ENCODE peak calls at places on chromosomes 7 and 10, in ten cellular contexts. D, I, G, C, Q, W, E, K, O and M are unnamed samples.

GRCh38 chr7:151782598-151783448 is 94.1 kb downstream of the PRKAG2 start:
- DNase-seq in D (peak; percentile 81), I (peak; percentile 90), G (peak; percentile 39), C (peak; percentile 85), Q (peak; percentile 80), W (peak; percentile 69), E (peak; percentile 30), K (no peak), O (peak; percentile 50), M (peak; percentile 52)

GRCh38 chr10:79044036-79044664 is 24.6 kb upstream of the ZMIZ1 start:
- DNase-seq in D (no peak), I (no peak), G (no peak), C (peak; percentile 18), Q (no peak), W (no peak), E (no peak), K (no peak), O (no peak), M (no peak)

GRCh38 chr7:697259-697615 is 29.3 kb upstream of the DNAAF5 start:
- DNase-seq in D (no peak), I (no peak), G (no peak), C (no peak), Q (no peak), W (no peak), E (no peak), K (no peak), O (no peak), M (no peak)

GRCh38 chr7:21911341-21911875 is 34.3 kb downstream of the CDCA7L start:
- DNase-seq in D (no peak), I (no peak), G (no peak), C (no peak), Q (peak; percentile 97), W (no peak), E (peak; percentile 87), K (peak; percentile 83), O (no peak), M (no peak)

GRCh38 chr10:22681783-22682183 is 32.6 kb downstream of the PIP4K2A start:
- DNase-seq in D (no peak), I (peak; percentile 65), G (peak; percentile 87), C (no peak), Q (peak; percentile 17), W (peak; percentile 74), E (peak; percentile 70), K (no peak), O (peak; percentile 13), M (peak; percentile 83)

GRCh38 chr10:117804470-117805011 is 242.2 kb downstream of the RAB11FIP2 start:
- DNase-seq in D (no peak), I (no peak), G (no peak), C (no peak), Q (peak; percentile 21), W (no peak), E (no peak), K (no peak), O (no peak), M (no peak)

GRCh38 chr7:70698219-70698832 is 433.6 kb upstream of the GALNT17 start:
- DNase-seq in D (no peak), I (peak; percentile 56), G (peak; percentile 76), C (no peak), Q (peak; percentile 69), W (no peak), E (peak; percentile 70), K (no peak), O (peak; percentile 23), M (peak; percentile 73)

GRCh38 chr10:91219371-91220193 is 881 bp upstream of the PCGF5 start:
- DNase-seq in D (no peak), I (no peak), G (no peak), C (no peak), Q (no peak), W (no peak), E (no peak), K (no peak), O (no peak), M (peak; percentile 12)

GRCh38 chr10:96124230-96125141 is 5.6 kb upstream of the ZNF518A start:
- DNase-seq in D (no peak), I (peak; percentile 66), G (peak; percentile 74), C (peak; percentile 64), Q (peak; percentile 23), W (no peak), E (peak; percentile 33), K (no peak), O (peak; percentile 67), M (peak; percentile 60)

GRCh38 chr7:132434041-132434440 is 142.2 kb downstream of the PLXNA4 start:
- DNase-seq in D (no peak), I (no peak), G (no peak), C (no peak), Q (no peak), W (no peak), E (no peak), K (no peak), O (no peak), M (no peak)

GRCh38 chr10:71094712-71095390 is 117.5 kb upstream of the UNC5B start:
- DNase-seq in D (no peak), I (no peak), G (no peak), C (no peak), Q (no peak), W (no peak), E (no peak), K (no peak), O (no peak), M (no peak)

GRCh38 chr10:24341897-24342296 is 133.0 kb downstream of the KIAA1217 start:
- DNase-seq in D (no peak), I (no peak), G (no peak), C (no peak), Q (no peak), W (no peak), E (no peak), K (no peak), O (no peak), M (no peak)

GRCh38 chr7:148050492-148051158 is 539.9 kb upstream of the C7orf33 start:
- DNase-seq in D (no peak), I (no peak), G (no peak), C (no peak), Q (no peak), W (no peak), E (no peak), K (no peak), O (no peak), M (no peak)

GRCh38 chr10:114239117-114239993 is at the start of gene VWA2:
- DNase-seq in D (peak; percentile 18), I (peak; percentile 38), G (no peak), C (peak; percentile 76), Q (no peak), W (peak; percentile 25), E (no peak), K (no peak), O (peak; percentile 61), M (no peak)

GRCh38 chr7:23294549-23295400 is 4.4 kb upstream of the MALSU1 start:
- DNase-seq in D (no peak), I (no peak), G (no peak), C (no peak), Q (no peak), W (no peak), E (no peak), K (no peak), O (no peak), M (peak; percentile 26)

GRCh38 chr7:19390795-19391194 is 245.6 kb upstream of the FERD3L start:
- DNase-seq in D (no peak), I (no peak), G (no peak), C (no peak), Q (no peak), W (no peak), E (no peak), K (no peak), O (no peak), M (no peak)

GRCh38 chr10:103751696-103752287 is 103.6 kb downstream of the SH3PXD2A start:
- DNase-seq in D (no peak), I (no peak), G (no peak), C (no peak), Q (no peak), W (no peak), E (no peak), K (no peak), O (no peak), M (no peak)

DNA sequence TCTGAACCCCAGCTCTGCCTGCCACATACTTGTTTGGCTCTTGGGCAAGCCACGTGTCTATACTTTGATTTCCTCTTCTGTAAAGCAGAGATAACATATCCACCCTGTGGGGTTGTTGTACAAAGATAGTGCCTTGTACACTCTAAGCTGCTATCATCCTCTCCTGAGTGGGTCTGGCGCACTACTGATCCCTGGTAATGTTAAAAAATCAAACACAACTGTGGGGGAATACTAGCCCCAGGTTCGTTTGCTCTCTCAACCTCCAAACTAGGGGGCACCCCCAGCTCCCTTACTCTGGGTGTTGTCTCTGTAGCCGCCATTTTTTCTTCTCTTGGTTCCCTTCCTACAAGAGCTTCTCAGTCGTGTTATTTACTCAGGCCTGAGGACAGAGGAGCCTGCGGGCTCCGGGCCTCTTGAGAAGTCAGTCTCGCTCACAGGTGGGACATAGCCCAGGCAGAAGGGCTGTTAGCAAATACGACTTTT is 1.0 kb downstream of the POLM start:
- DNase-seq in D (peak; percentile 2), I (no peak), G (no peak), C (peak; percentile 46), Q (no peak), W (peak; percentile 44), E (no peak), K (no peak), O (no peak), M (no peak)
- H3K4me3 ChIP-seq in D (peak overlapping the region; percentile 73), I (peak overlapping the region; percentile 68), G (peak overlapping the region; percentile 80), C (peak overlapping the region; percentile 90), Q (peak overlapping the region; percentile 74), W (peak overlapping the region; percentile 88), E (peak overlapping the region; percentile 79), K (peak overlapping the region; percentile 83), O (peak overlapping the region; percentile 89), M (peak overlapping the region; percentile 62)

GRCh38 chr7:46745700-46746090 is 824.6 kb upstream of the IGFBP3 start:
- DNase-seq in D (no peak), I (no peak), G (no peak), C (no peak), Q (no peak), W (no peak), E (peak; percentile 30), K (no peak), O (no peak), M (peak; percentile 11)
- TF ChIP-seq CTCF in D (no peak), I (no peak), G (peak; percentile 24), C (no peak), Q (no peak), W (no peak), E (peak; percentile 35), K (peak; percentile 38), O (no peak), M (no peak)

GRCh38 chr7:74084722-74085578 is 1.3 kb downstream of the LIMK1 start:
- DNase-seq in D (peak; percentile 36), I (no peak), G (no peak), C (no peak), Q (no peak), W (no peak), E (no peak), K (no peak), O (no peak), M (no peak)
- H3K4me3 ChIP-seq in D (peak overlapping the region; percentile 85), I (peak overlapping the region; percentile 85), G (peak overlapping the region; percentile 66), C (peak overlapping the region; percentile 70), Q (peak overlapping the region; percentile 88), W (peak overlapping the region; percentile 61), E (peak overlapping the region; percentile 69), K (peak overlapping the region; percentile 64), O (peak overlapping the region; percentile 72), M (peak overlapping the region; percentile 66)

DNA sequence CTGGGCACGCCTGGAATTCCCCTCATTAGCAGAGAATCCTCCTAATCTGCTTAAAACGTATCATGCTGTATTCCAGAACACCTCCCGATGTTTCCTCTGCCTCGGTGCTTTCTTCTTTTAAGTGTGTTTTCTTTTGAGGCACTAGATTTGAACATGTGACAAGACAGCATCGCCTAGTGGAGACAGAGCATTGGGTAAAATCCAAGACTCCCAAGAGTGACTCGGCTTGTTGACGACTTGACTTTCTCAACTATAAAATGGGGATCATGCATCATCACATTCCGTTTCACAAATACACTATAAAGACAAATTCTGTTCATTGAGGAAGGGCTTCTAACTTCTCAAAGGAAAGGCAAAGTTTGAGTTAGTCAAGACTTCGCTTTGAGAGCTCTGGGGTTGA is 105.6 kb upstream of the RNF32 start:
- DNase-seq in D (no peak), I (no peak), G (no peak), C (no peak), Q (peak; percentile 9), W (no peak), E (no peak), K (no peak), O (no peak), M (no peak)
- TF ChIP-seq CTCF in D (no peak), I (no peak), G (no peak), C (no peak), Q (no peak), W (no peak), E (no peak), K (no peak), O (no peak), M (no peak)